ENCODE peak calls at places on chromosomes 7 and 10, in eight cellular contexts. A is EH; B is HEK293T; E is lung microvascular endothelial cell; Q is effector CD4-positive, alpha-beta T cell; Z is NCI-H774; T is iris pigment epithelial cell; V is EL. L is an unnamed sample.

GRCh38 chr7:74002474-74003017 is 25.4 kb upstream of the ELN start:
- DNase-seq in A (peak), T (peak), V (peak), B (no peak), E (peak), Q (no peak), Z (no peak), L (no peak)

GRCh38 chr10:71372882-71373495 is 23.7 kb upstream of the CDH23 start:
- DNase-seq in V (no peak), T (no peak), A (no peak), Z (no peak), Q (no peak), E (no peak), B (no peak), L (no peak)

GRCh38 chr10:68242051-68242450 is 10.1 kb upstream of the ATOH7 start:
- DNase-seq in V (peak), A (peak), B (no peak), Q (no peak), T (no peak), Z (no peak), E (no peak), L (no peak)

GRCh38 chr10:87639493-87639892 is 20.2 kb upstream of the PAPSS2 start:
- DNase-seq in T (no peak), B (no peak), Q (no peak), A (no peak), V (no peak), Z (no peak), E (no peak), L (no peak)

GRCh38 chr7:26213821-26214515 is 12.4 kb downstream of the CBX3 start:
- DNase-seq in B (no peak), E (no peak), Z (no peak), Q (no peak), A (no peak), V (no peak), T (no peak), L (no peak)

GRCh38 chr10:78165617-78166016 is 132.0 kb downstream of the RPS24 start:
- DNase-seq in T (no peak), B (peak), V (peak), Z (no peak), E (no peak), Q (no peak), A (peak), L (peak)

GRCh38 chr7:13111230-13111629 is 423.8 kb downstream of the ARL4A start:
- DNase-seq in B (no peak), V (peak), E (no peak), Q (no peak), A (no peak), T (peak), Z (no peak), L (no peak)

GRCh38 chr7:19853261-19853832 is 79.9 kb upstream of the TMEM196 start:
- DNase-seq in B (no peak), Q (no peak), Z (no peak), V (no peak), A (no peak), E (no peak), T (no peak), L (no peak)

GRCh38 chr7:14504134-14504533 is 398.4 kb downstream of the DGKB start:
- DNase-seq in V (no peak), E (no peak), Q (no peak), A (no peak), Z (peak), T (no peak), B (no peak), L (peak)

GRCh38 chr7:102024769-102025391 is 207.5 kb downstream of the CUX1 start:
- DNase-seq in T (peak), V (no peak), A (no peak), E (peak), B (no peak), Z (no peak), Q (no peak), L (no peak)

GRCh38 chr10:26557641-26558014 is 119.5 kb downstream of the APBB1IP start:
- DNase-seq in Z (no peak), T (peak), E (no peak), Q (no peak), V (peak), B (no peak), A (peak), L (no peak)

GRCh38 chr7:5824297-5824610 is 42.8 kb upstream of the RNF216 start:
- DNase-seq in B (no peak), Q (peak), Z (no peak), T (no peak), E (no peak), A (no peak), V (no peak), L (no peak)

GRCh38 chr10:29734980-29735627 is 100.3 kb upstream of the SVIL start:
- DNase-seq in T (no peak), Q (peak), V (peak), B (peak), E (peak), A (peak), Z (peak), L (no peak)